ENCODE peak calls at places on chromosomes 5 and 9, in nine cellular contexts. S, R, U, F, E, Q, G, Y and M are unnamed samples.

GRCh38 chr5:138502121-138502520 is 36.8 kb downstream of the EGR1 start:
- DNase-seq in Q (no peak), F (no peak), S (no peak), E (no peak), Y (no peak), R (peak; percentile 71), G (no peak), U (no peak), M (no peak)

GRCh38 chr9:129359871-129360536 is 181.9 kb upstream of the IER5L start:
- DNase-seq in Q (no peak), R (no peak), Y (no peak), E (no peak), G (no peak), U (no peak), S (no peak), F (no peak), M (no peak)

GRCh38 chr5:110815916-110816605 is 77.3 kb downstream of the SLC25A46 start:
- DNase-seq in G (no peak), U (peak; percentile 55), Y (no peak), E (no peak), F (no peak), Q (no peak), R (peak; percentile 31), S (no peak), M (no peak)

GRCh38 chr5:162248107-162248713 is 180.6 kb downstream of the GABRG2 start:
- DNase-seq in F (no peak), E (no peak), S (no peak), R (no peak), U (no peak), G (no peak), Q (no peak), Y (no peak), M (no peak)

GRCh38 chr9:135970128-135970815 is 9.1 kb upstream of the UBAC1 start:
- DNase-seq in E (no peak), S (no peak), G (no peak), R (no peak), Y (no peak), F (no peak), U (no peak), Q (no peak), M (no peak)

GRCh38 chr5:16245956-16246355 is 66.4 kb upstream of the MARCHF11 start:
- DNase-seq in S (no peak), R (no peak), U (no peak), Y (no peak), E (no peak), F (no peak), Q (no peak), G (no peak), M (no peak)

GRCh38 chr9:105082843-105083242 is 154.9 kb upstream of the ABCA1 start:
- DNase-seq in Q (no peak), R (no peak), S (no peak), U (no peak), F (peak; percentile 28), E (no peak), G (no peak), Y (no peak), M (no peak)

GRCh38 chr9:137063311-137064026 is 6.9 kb downstream of the SAPCD2 start:
- DNase-seq in E (no peak), Q (no peak), F (no peak), G (no peak), U (no peak), S (no peak), R (no peak), Y (no peak), M (no peak)

GRCh38 chr5:200985-201384 is 9.7 kb downstream of the LRRC14B start:
- DNase-seq in S (no peak), U (no peak), Q (no peak), G (no peak), F (no peak), R (no peak), Y (no peak), E (no peak), M (peak; percentile 42)

GRCh38 chr5:157886796-157887380 is 27.9 kb upstream of the CLINT1 start:
- DNase-seq in Q (no peak), S (no peak), E (no peak), U (no peak), R (no peak), G (no peak), Y (no peak), F (no peak), M (no peak)

GRCh38 chr5:60497706-60498500 is 202.1 kb downstream of the DEPDC1B start:
- DNase-seq in Q (no peak), E (no peak), G (no peak), R (peak; percentile 64), S (no peak), U (peak; percentile 43), F (no peak), Y (no peak), M (no peak)

GRCh38 chr5:148347706-148348105 is 12.3 kb downstream of the SPINK9 start:
- DNase-seq in F (no peak), S (no peak), Y (no peak), E (no peak), R (no peak), U (no peak), Q (no peak), G (no peak), M (no peak)

GRCh38 chr5:160475864-160476438 is 54.3 kb downstream of the PTTG1 start:
- DNase-seq in S (no peak), E (no peak), Q (no peak), U (no peak), F (no peak), Y (no peak), G (no peak), R (no peak), M (no peak)

GRCh38 chr9:128304971-128305288 is 17.3 kb downstream of the TRUB2 start:
- DNase-seq in E (no peak), Y (no peak), G (no peak), Q (no peak), R (no peak), S (no peak), U (no peak), F (no peak), M (no peak)

GRCh38 chr9:120100595-120100994 is 479.4 kb downstream of the CDK5RAP2 start:
- DNase-seq in R (no peak), Y (no peak), F (peak; percentile 3), S (no peak), E (no peak), G (no peak), U (no peak), Q (no peak), M (no peak)

GRCh38 chr9:806285-807156 is 35.0 kb upstream of the DMRT1 start:
- DNase-seq in E (no peak), F (peak; percentile 39), Q (no peak), Y (no peak), R (peak; percentile 66), U (peak; percentile 65), G (no peak), S (peak; percentile 8), M (no peak)
- TF ChIP-seq CTCF in E (peak; percentile 86), F (peak; percentile 63), Q (peak; percentile 41), Y (peak; percentile 80), R (peak; percentile 77), U (peak; percentile 76), G (peak; percentile 75), S (peak; percentile 52), M (peak; percentile 87)

DNA sequence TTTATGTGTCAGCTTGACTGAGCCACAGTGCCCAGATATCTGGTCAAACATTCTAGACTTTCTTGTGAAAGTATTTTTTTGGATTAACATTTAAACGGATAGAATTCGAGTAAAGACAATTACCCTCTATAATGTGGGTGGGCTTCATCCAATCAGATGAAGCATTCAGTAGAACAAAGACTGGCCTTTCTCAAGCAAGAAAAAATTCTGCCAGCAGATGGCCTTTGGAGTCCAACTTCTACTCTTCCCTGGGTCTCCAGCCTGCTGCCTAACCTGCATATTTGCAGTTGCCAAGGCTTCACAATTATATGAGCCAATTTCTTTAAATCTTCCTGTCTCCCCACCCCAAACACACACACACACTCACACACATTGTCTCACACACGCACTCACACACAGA is 86.4 kb downstream of the MED10 start:
- DNase-seq in S (peak; percentile 7), U (no peak), E (no peak), Y (no peak), G (no peak), Q (no peak), R (peak; percentile 7), F (peak; percentile 40), M (no peak)
- TF ChIP-seq CTCF in S (peak; percentile 62), U (no peak), E (peak; percentile 49), Y (peak; percentile 73), G (peak; percentile 41), Q (no peak), R (peak; percentile 16), F (peak; percentile 28), M (peak; percentile 65)

GRCh38 chr5:77011498-77011897 is 18.7 kb upstream of the AGGF1 start:
- DNase-seq in F (no peak), U (no peak), S (no peak), Q (no peak), G (no peak), R (no peak), Y (no peak), E (no peak), M (no peak)

GRCh38 chr5:77016962-77017361 is 13.2 kb upstream of the AGGF1 start:
- DNase-seq in R (no peak), F (no peak), Y (no peak), Q (no peak), U (no peak), E (no peak), G (no peak), S (no peak), M (no peak)

GRCh38 chr5:77012601-77013000 is 17.6 kb upstream of the AGGF1 start:
- DNase-seq in E (no peak), F (no peak), U (no peak), S (no peak), Y (no peak), G (no peak), Q (no peak), R (no peak), M (no peak)

GRCh38 chr5:77017668-77018067 is 12.5 kb upstream of the AGGF1 start:
- DNase-seq in F (no peak), G (no peak), R (no peak), Y (no peak), Q (no peak), S (no peak), E (no peak), U (no peak), M (no peak)

GRCh38 chr5:77015938-77016569 is 14.2 kb upstream of the AGGF1 start:
- DNase-seq in F (peak; percentile 62), S (peak; percentile 39), G (no peak), E (no peak), R (peak; percentile 76), Y (no peak), Q (no peak), U (peak; percentile 83), M (no peak)
- TF ChIP-seq CTCF in F (peak; percentile 30), S (peak; percentile 50), G (peak; percentile 68), E (peak; percentile 58), R (peak; percentile 34), Y (peak; percentile 59), Q (peak; percentile 18), U (peak; percentile 43), M (peak; percentile 84)

DNA sequence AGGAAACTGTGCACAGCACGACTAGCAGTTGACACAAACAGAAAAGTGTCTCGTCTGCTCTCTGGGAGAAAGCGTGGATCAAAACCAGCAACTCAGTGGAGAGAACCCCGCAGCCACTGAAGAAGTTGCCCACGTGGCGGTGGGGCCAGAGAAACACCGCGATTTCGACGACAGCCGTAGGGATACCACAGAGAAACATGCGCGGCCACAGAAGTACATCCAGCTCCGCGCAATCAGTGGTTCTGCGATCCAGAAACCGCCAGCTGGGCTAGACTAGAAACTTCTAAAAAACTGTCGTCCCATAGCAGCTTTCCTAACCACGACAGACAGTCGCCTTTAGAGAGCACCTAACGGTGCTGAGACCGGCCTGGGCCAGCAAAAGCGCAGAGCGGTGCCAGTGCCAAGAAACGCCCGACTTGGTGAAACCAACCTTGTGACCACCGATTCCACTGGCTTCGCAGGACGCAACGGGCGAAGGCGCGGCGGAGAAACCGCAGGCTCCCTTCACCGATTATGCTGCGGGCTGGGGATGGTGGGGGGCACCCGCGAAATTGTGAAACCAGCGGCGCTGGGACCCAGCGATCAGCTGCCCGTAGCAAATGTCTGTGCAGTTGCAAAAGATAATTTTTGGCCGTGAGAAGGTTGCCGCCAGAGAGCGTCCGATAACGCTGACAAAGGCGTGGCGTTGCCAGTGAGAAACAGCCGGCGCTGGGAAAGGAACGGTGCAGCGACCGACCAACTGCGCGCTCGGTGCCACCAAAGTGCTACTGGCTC is 2.7 kb upstream of the ANXA2R start:
- DNase-seq in G (no peak), E (no peak), F (peak; percentile 89), R (peak; percentile 76), Y (peak; percentile 80), S (peak; percentile 75), Q (peak; percentile 69), U (peak; percentile 76), M (no peak)
- TF ChIP-seq CTCF in G (no peak), E (no peak), F (peak; percentile 31), R (no peak), Y (peak; percentile 31), S (peak; percentile 2), Q (no peak), U (peak; percentile 18), M (no peak)